ENCODE peak calls at places on chromosomes 7 and 10, in nine cellular contexts. One of them, this sample, is unnamed.
A peak's percentile ranks its signal among the peaks of the same experiment; 100 is the strongest.

GRCh38 chr10:133388265-133388972 is 5.5 kb upstream of the MTG1 start:
- DNase-seq in AG04450: no peak
- DNase-seq in esophagus muscularis mucosa: no peak
- DNase-seq in hypothalamus: no peak
- DNase-seq in heart right ventricle: no peak
- DNase-seq in prostate gland: no peak
- DNase-seq in activated naive CD4-positive, alpha-beta T cell treated with Interleukin-2 at 50 U/mL for 16 hours: no peak
- DNase-seq in brain microvascular endothelial cell: no peak
- DNase-seq in neural crest cell: no peak
- DNase-seq in this sample: peak; percentile 41

GRCh38 chr10:132396495-132397035 is 435 bp upstream of the PWWP2B start:
- DNase-seq in AG04450: no peak
- DNase-seq in esophagus muscularis mucosa: no peak
- DNase-seq in hypothalamus: no peak
- DNase-seq in heart right ventricle: peak; percentile 73
- DNase-seq in prostate gland: peak; percentile 65
- DNase-seq in activated naive CD4-positive, alpha-beta T cell treated with Interleukin-2 at 50 U/mL for 16 hours: peak; percentile 64
- DNase-seq in brain microvascular endothelial cell: no peak
- DNase-seq in neural crest cell: peak; percentile 53
- DNase-seq in this sample: no peak

GRCh38 chr10:122152544-122152943 is 118.6 kb upstream of the BTBD16 start:
- DNase-seq in AG04450: no peak
- DNase-seq in esophagus muscularis mucosa: peak; percentile 95
- DNase-seq in hypothalamus: peak; percentile 86
- DNase-seq in heart right ventricle: peak; percentile 80
- DNase-seq in prostate gland: peak; percentile 62
- DNase-seq in activated naive CD4-positive, alpha-beta T cell treated with Interleukin-2 at 50 U/mL for 16 hours: no peak
- DNase-seq in brain microvascular endothelial cell: no peak
- DNase-seq in neural crest cell: no peak
- DNase-seq in this sample: no peak

GRCh38 chr10:71323407-71323806 is 4.3 kb downstream of the SLC29A3 start:
- DNase-seq in AG04450: no peak
- DNase-seq in esophagus muscularis mucosa: no peak
- DNase-seq in hypothalamus: no peak
- DNase-seq in heart right ventricle: no peak
- DNase-seq in prostate gland: no peak
- DNase-seq in activated naive CD4-positive, alpha-beta T cell treated with Interleukin-2 at 50 U/mL for 16 hours: no peak
- DNase-seq in brain microvascular endothelial cell: peak; percentile 22
- DNase-seq in neural crest cell: no peak
- DNase-seq in this sample: no peak

GRCh38 chr10:124763267-124763666 is 19.1 kb upstream of the FAM53B start:
- DNase-seq in AG04450: no peak
- DNase-seq in esophagus muscularis mucosa: no peak
- DNase-seq in hypothalamus: no peak
- DNase-seq in heart right ventricle: no peak
- DNase-seq in prostate gland: no peak
- DNase-seq in activated naive CD4-positive, alpha-beta T cell treated with Interleukin-2 at 50 U/mL for 16 hours: no peak
- DNase-seq in brain microvascular endothelial cell: peak; percentile 61
- DNase-seq in neural crest cell: no peak
- DNase-seq in this sample: no peak

GRCh38 chr7:19944363-19945120 is 171.1 kb upstream of the TMEM196 start:
- DNase-seq in AG04450: no peak
- DNase-seq in esophagus muscularis mucosa: no peak
- DNase-seq in hypothalamus: no peak
- DNase-seq in heart right ventricle: no peak
- DNase-seq in prostate gland: no peak
- DNase-seq in activated naive CD4-positive, alpha-beta T cell treated with Interleukin-2 at 50 U/mL for 16 hours: no peak
- DNase-seq in brain microvascular endothelial cell: no peak
- DNase-seq in neural crest cell: no peak
- DNase-seq in this sample: no peak

GRCh38 chr7:143381427-143382125 is 431 bp downstream of the ZYX start:
- DNase-seq in AG04450: peak; percentile 55
- DNase-seq in esophagus muscularis mucosa: no peak
- DNase-seq in hypothalamus: peak; percentile 49
- DNase-seq in heart right ventricle: peak; percentile 86
- DNase-seq in prostate gland: peak; percentile 60
- DNase-seq in activated naive CD4-positive, alpha-beta T cell treated with Interleukin-2 at 50 U/mL for 16 hours: no peak
- DNase-seq in brain microvascular endothelial cell: peak; percentile 73
- DNase-seq in neural crest cell: peak; percentile 26
- DNase-seq in this sample: peak; percentile 82

GRCh38 chr10:35456175-35456574 is 119.9 kb downstream of the CCNY start:
- DNase-seq in AG04450: no peak
- DNase-seq in esophagus muscularis mucosa: no peak
- DNase-seq in hypothalamus: no peak
- DNase-seq in heart right ventricle: no peak
- DNase-seq in prostate gland: no peak
- DNase-seq in activated naive CD4-positive, alpha-beta T cell treated with Interleukin-2 at 50 U/mL for 16 hours: no peak
- DNase-seq in brain microvascular endothelial cell: no peak
- DNase-seq in neural crest cell: no peak
- DNase-seq in this sample: no peak

GRCh38 chr10:35140727-35141126 is 14.1 kb downstream of the CREM start:
- DNase-seq in AG04450: no peak
- DNase-seq in esophagus muscularis mucosa: no peak
- DNase-seq in hypothalamus: no peak
- DNase-seq in heart right ventricle: no peak
- DNase-seq in prostate gland: no peak
- DNase-seq in activated naive CD4-positive, alpha-beta T cell treated with Interleukin-2 at 50 U/mL for 16 hours: no peak
- DNase-seq in brain microvascular endothelial cell: no peak
- DNase-seq in neural crest cell: no peak
- DNase-seq in this sample: peak; percentile 56

GRCh38 chr10:22824984-22825383 is 102.9 kb upstream of the ARMC3 start:
- DNase-seq in AG04450: no peak
- DNase-seq in esophagus muscularis mucosa: no peak
- DNase-seq in hypothalamus: no peak
- DNase-seq in heart right ventricle: no peak
- DNase-seq in prostate gland: no peak
- DNase-seq in activated naive CD4-positive, alpha-beta T cell treated with Interleukin-2 at 50 U/mL for 16 hours: no peak
- DNase-seq in brain microvascular endothelial cell: peak; percentile 63
- DNase-seq in neural crest cell: no peak
- DNase-seq in this sample: no peak

GRCh38 chr7:44383566-44383965 is 58.2 kb upstream of the CAMK2B start:
- DNase-seq in AG04450: peak; percentile 18
- DNase-seq in esophagus muscularis mucosa: peak; percentile 79
- DNase-seq in hypothalamus: no peak
- DNase-seq in heart right ventricle: no peak
- DNase-seq in prostate gland: no peak
- DNase-seq in activated naive CD4-positive, alpha-beta T cell treated with Interleukin-2 at 50 U/mL for 16 hours: no peak
- DNase-seq in brain microvascular endothelial cell: peak; percentile 67
- DNase-seq in neural crest cell: no peak
- DNase-seq in this sample: no peak

GRCh38 chr7:151366872-151367207 is 25.2 kb downstream of the NUB1 start:
- DNase-seq in AG04450: peak; percentile 80
- DNase-seq in esophagus muscularis mucosa: no peak
- DNase-seq in hypothalamus: no peak
- DNase-seq in heart right ventricle: no peak
- DNase-seq in prostate gland: no peak
- DNase-seq in activated naive CD4-positive, alpha-beta T cell treated with Interleukin-2 at 50 U/mL for 16 hours: no peak
- DNase-seq in brain microvascular endothelial cell: peak; percentile 60
- DNase-seq in neural crest cell: no peak
- DNase-seq in this sample: no peak

GRCh38 chr7:100532165-100533022 is 6.6 kb upstream of the AGFG2 start:
- DNase-seq in AG04450: no peak
- DNase-seq in esophagus muscularis mucosa: no peak
- DNase-seq in hypothalamus: no peak
- DNase-seq in heart right ventricle: no peak
- DNase-seq in prostate gland: no peak
- DNase-seq in activated naive CD4-positive, alpha-beta T cell treated with Interleukin-2 at 50 U/mL for 16 hours: no peak
- DNase-seq in brain microvascular endothelial cell: no peak
- DNase-seq in neural crest cell: no peak
- DNase-seq in this sample: no peak

GRCh38 chr10:35661236-35661635 is 19.1 kb upstream of the FZD8 start:
- DNase-seq in AG04450: no peak
- DNase-seq in esophagus muscularis mucosa: no peak
- DNase-seq in hypothalamus: no peak
- DNase-seq in heart right ventricle: no peak
- DNase-seq in prostate gland: no peak
- DNase-seq in activated naive CD4-positive, alpha-beta T cell treated with Interleukin-2 at 50 U/mL for 16 hours: no peak
- DNase-seq in brain microvascular endothelial cell: no peak
- DNase-seq in neural crest cell: no peak
- DNase-seq in this sample: no peak

GRCh38 chr10:35876248-35876647 is 234.2 kb upstream of the FZD8 start:
- DNase-seq in AG04450: no peak
- DNase-seq in esophagus muscularis mucosa: no peak
- DNase-seq in hypothalamus: no peak
- DNase-seq in heart right ventricle: no peak
- DNase-seq in prostate gland: no peak
- DNase-seq in activated naive CD4-positive, alpha-beta T cell treated with Interleukin-2 at 50 U/mL for 16 hours: no peak
- DNase-seq in brain microvascular endothelial cell: peak; percentile 41
- DNase-seq in neural crest cell: no peak
- DNase-seq in this sample: no peak

GRCh38 chr10:91077549-91078017 is 142.9 kb upstream of the PCGF5 start:
- DNase-seq in AG04450: no peak
- DNase-seq in esophagus muscularis mucosa: peak; percentile 87
- DNase-seq in hypothalamus: no peak
- DNase-seq in heart right ventricle: peak; percentile 80
- DNase-seq in prostate gland: peak; percentile 67
- DNase-seq in activated naive CD4-positive, alpha-beta T cell treated with Interleukin-2 at 50 U/mL for 16 hours: no peak
- DNase-seq in brain microvascular endothelial cell: peak; percentile 48
- DNase-seq in neural crest cell: no peak
- DNase-seq in this sample: peak; percentile 93

GRCh38 chr7:84939442-84939841 is 247.4 kb downstream of the SEMA3D start:
- DNase-seq in AG04450: no peak
- DNase-seq in esophagus muscularis mucosa: no peak
- DNase-seq in hypothalamus: no peak
- DNase-seq in heart right ventricle: no peak
- DNase-seq in prostate gland: no peak
- DNase-seq in activated naive CD4-positive, alpha-beta T cell treated with Interleukin-2 at 50 U/mL for 16 hours: no peak
- DNase-seq in brain microvascular endothelial cell: no peak
- DNase-seq in neural crest cell: no peak
- DNase-seq in this sample: no peak

GRCh38 chr10:46298346-46299266 is 11.8 kb downstream of the ANTXRL start:
- DNase-seq in AG04450: no peak
- DNase-seq in esophagus muscularis mucosa: no peak
- DNase-seq in hypothalamus: no peak
- DNase-seq in heart right ventricle: no peak
- DNase-seq in prostate gland: no peak
- DNase-seq in activated naive CD4-positive, alpha-beta T cell treated with Interleukin-2 at 50 U/mL for 16 hours: peak; percentile 1
- DNase-seq in brain microvascular endothelial cell: no peak
- DNase-seq in neural crest cell: no peak
- DNase-seq in this sample: peak; percentile 41

GRCh38 chr7:156379242-156380070 is 261.1 kb upstream of the RNF32 start:
- DNase-seq in AG04450: no peak
- DNase-seq in esophagus muscularis mucosa: no peak
- DNase-seq in hypothalamus: no peak
- DNase-seq in heart right ventricle: no peak
- DNase-seq in prostate gland: peak; percentile 55
- DNase-seq in activated naive CD4-positive, alpha-beta T cell treated with Interleukin-2 at 50 U/mL for 16 hours: no peak
- DNase-seq in brain microvascular endothelial cell: no peak
- DNase-seq in neural crest cell: no peak
- DNase-seq in this sample: peak; percentile 88

GRCh38 chr7:5448378-5449042 is 24.9 kb upstream of the TNRC18 start:
- DNase-seq in AG04450: no peak
- DNase-seq in esophagus muscularis mucosa: no peak
- DNase-seq in hypothalamus: no peak
- DNase-seq in heart right ventricle: no peak
- DNase-seq in prostate gland: peak; percentile 53
- DNase-seq in activated naive CD4-positive, alpha-beta T cell treated with Interleukin-2 at 50 U/mL for 16 hours: no peak
- DNase-seq in brain microvascular endothelial cell: no peak
- DNase-seq in neural crest cell: no peak
- DNase-seq in this sample: no peak

GRCh38 chr10:75375828-75376227 is 25.7 kb downstream of the ZNF503 start:
- DNase-seq in AG04450: no peak
- DNase-seq in esophagus muscularis mucosa: no peak
- DNase-seq in hypothalamus: no peak
- DNase-seq in heart right ventricle: no peak
- DNase-seq in prostate gland: no peak
- DNase-seq in activated naive CD4-positive, alpha-beta T cell treated with Interleukin-2 at 50 U/mL for 16 hours: no peak
- DNase-seq in brain microvascular endothelial cell: no peak
- DNase-seq in neural crest cell: no peak
- DNase-seq in this sample: no peak

GRCh38 chr10:27240891-27241639 is 468 bp upstream of the ACBD5 start:
- DNase-seq in AG04450: no peak
- DNase-seq in esophagus muscularis mucosa: no peak
- DNase-seq in hypothalamus: no peak
- DNase-seq in heart right ventricle: no peak
- DNase-seq in prostate gland: peak; percentile 21
- DNase-seq in activated naive CD4-positive, alpha-beta T cell treated with Interleukin-2 at 50 U/mL for 16 hours: no peak
- DNase-seq in brain microvascular endothelial cell: no peak
- DNase-seq in neural crest cell: peak; percentile 12
- DNase-seq in this sample: no peak

GRCh38 chr10:61076572-61077114 is 132.7 kb upstream of the RHOBTB1 start:
- DNase-seq in AG04450: no peak
- DNase-seq in esophagus muscularis mucosa: no peak
- DNase-seq in hypothalamus: no peak
- DNase-seq in heart right ventricle: no peak
- DNase-seq in prostate gland: no peak
- DNase-seq in activated naive CD4-positive, alpha-beta T cell treated with Interleukin-2 at 50 U/mL for 16 hours: no peak
- DNase-seq in brain microvascular endothelial cell: no peak
- DNase-seq in neural crest cell: no peak
- DNase-seq in this sample: no peak

GRCh38 chr7:151601521-151602305 is 82.0 kb upstream of the RHEB start:
- DNase-seq in AG04450: no peak
- DNase-seq in esophagus muscularis mucosa: no peak
- DNase-seq in hypothalamus: no peak
- DNase-seq in heart right ventricle: no peak
- DNase-seq in prostate gland: no peak
- DNase-seq in activated naive CD4-positive, alpha-beta T cell treated with Interleukin-2 at 50 U/mL for 16 hours: no peak
- DNase-seq in brain microvascular endothelial cell: peak; percentile 9
- DNase-seq in neural crest cell: no peak
- DNase-seq in this sample: no peak

GRCh38 chr10:12636585-12636984 is 287.2 kb downstream of the CAMK1D start:
- DNase-seq in AG04450: no peak
- DNase-seq in esophagus muscularis mucosa: no peak
- DNase-seq in hypothalamus: no peak
- DNase-seq in heart right ventricle: no peak
- DNase-seq in prostate gland: no peak
- DNase-seq in activated naive CD4-positive, alpha-beta T cell treated with Interleukin-2 at 50 U/mL for 16 hours: no peak
- DNase-seq in brain microvascular endothelial cell: no peak
- DNase-seq in neural crest cell: no peak
- DNase-seq in this sample: no peak

GRCh38 chr10:60878224-60878623 is 65.8 kb downstream of the RHOBTB1 start:
- DNase-seq in AG04450: no peak
- DNase-seq in esophagus muscularis mucosa: no peak
- DNase-seq in hypothalamus: no peak
- DNase-seq in heart right ventricle: no peak
- DNase-seq in prostate gland: no peak
- DNase-seq in activated naive CD4-positive, alpha-beta T cell treated with Interleukin-2 at 50 U/mL for 16 hours: no peak
- DNase-seq in brain microvascular endothelial cell: no peak
- DNase-seq in neural crest cell: no peak
- DNase-seq in this sample: no peak

GRCh38 chr10:2619927-2620326 is 447.4 kb upstream of the PFKP start:
- DNase-seq in AG04450: no peak
- DNase-seq in esophagus muscularis mucosa: no peak
- DNase-seq in hypothalamus: no peak
- DNase-seq in heart right ventricle: no peak
- DNase-seq in prostate gland: no peak
- DNase-seq in activated naive CD4-positive, alpha-beta T cell treated with Interleukin-2 at 50 U/mL for 16 hours: no peak
- DNase-seq in brain microvascular endothelial cell: no peak
- DNase-seq in neural crest cell: no peak
- DNase-seq in this sample: no peak

GRCh38 chr7:375901-376305 is 85.9 kb downstream of the FOXL3 start:
- DNase-seq in AG04450: no peak
- DNase-seq in esophagus muscularis mucosa: no peak
- DNase-seq in hypothalamus: no peak
- DNase-seq in heart right ventricle: no peak
- DNase-seq in prostate gland: no peak
- DNase-seq in activated naive CD4-positive, alpha-beta T cell treated with Interleukin-2 at 50 U/mL for 16 hours: peak; percentile 0
- DNase-seq in brain microvascular endothelial cell: no peak
- DNase-seq in neural crest cell: no peak
- DNase-seq in this sample: peak; percentile 40

GRCh38 chr7:100675581-100676350 is 2.2 kb downstream of the GNB2 start:
- DNase-seq in AG04450: peak; percentile 18
- DNase-seq in esophagus muscularis mucosa: peak; percentile 96
- DNase-seq in hypothalamus: peak; percentile 77
- DNase-seq in heart right ventricle: peak; percentile 84
- DNase-seq in prostate gland: peak; percentile 80
- DNase-seq in activated naive CD4-positive, alpha-beta T cell treated with Interleukin-2 at 50 U/mL for 16 hours: peak; percentile 81
- DNase-seq in brain microvascular endothelial cell: peak; percentile 40
- DNase-seq in neural crest cell: peak; percentile 64
- DNase-seq in this sample: peak; percentile 84

GRCh38 chr7:121307021-121307575 is 21.7 kb upstream of the WNT16 start:
- DNase-seq in AG04450: no peak
- DNase-seq in esophagus muscularis mucosa: no peak
- DNase-seq in hypothalamus: no peak
- DNase-seq in heart right ventricle: no peak
- DNase-seq in prostate gland: no peak
- DNase-seq in activated naive CD4-positive, alpha-beta T cell treated with Interleukin-2 at 50 U/mL for 16 hours: no peak
- DNase-seq in brain microvascular endothelial cell: no peak
- DNase-seq in neural crest cell: no peak
- DNase-seq in this sample: no peak

This sample was measured in left lobe of liver.